ENCODE peak calls at places on chromosomes 5 and 9, in ten cellular contexts. Q is body of pancreas; I is GM23338; O is CD8-positive, alpha-beta T cell; U is psoas muscle; N is colonic mucosa; G is MM.1S; Z is lung; B is stomach; W is SK-N-SH. E is an unnamed sample.

GRCh38 chr5:179139111-179139935 is 79.2 kb downstream of the ZNF354C start:
- DNase-seq in Q (no peak), I (no peak), O (no peak), U (no peak), N (no peak), G (no peak), Z (no peak), B (no peak), W (no peak), E (no peak)

GRCh38 chr5:149358294-149358651 is 427 bp downstream of the PCYOX1L start:
- DNase-seq in Q (peak), I (peak), O (no peak), U (peak), N (peak), G (peak), Z (peak), B (peak), W (peak), E (no peak)

GRCh38 chr9:35726876-35727438 is 5.0 kb downstream of the TLN1 start:
- DNase-seq in Q (no peak), I (peak), O (no peak), U (no peak), N (no peak), G (no peak), Z (no peak), B (no peak), W (no peak), E (no peak)

GRCh38 chr9:121937248-121937647 is 155.9 kb downstream of the TTLL11 start:
- DNase-seq in Q (no peak), I (no peak), O (no peak), U (no peak), N (no peak), G (no peak), Z (no peak), B (no peak), W (no peak), E (no peak)

GRCh38 chr5:56971275-56971674 is 19.4 kb upstream of the MIER3 start:
- DNase-seq in Q (no peak), I (no peak), O (no peak), U (no peak), N (no peak), G (no peak), Z (no peak), B (no peak), W (no peak), E (no peak)

GRCh38 chr5:169152453-169152852 is 148.5 kb downstream of the SLIT3 start:
- DNase-seq in Q (no peak), I (no peak), O (no peak), U (no peak), N (no peak), G (no peak), Z (no peak), B (no peak), W (no peak), E (no peak)

GRCh38 chr9:124345751-124346281 is 69.4 kb downstream of the PSMB7 start:
- DNase-seq in Q (no peak), I (no peak), O (no peak), U (peak), N (no peak), G (no peak), Z (no peak), B (no peak), W (no peak), E (no peak)

GRCh38 chr5:52920929-52921328 is 68.2 kb upstream of the ITGA2 start:
- DNase-seq in Q (no peak), I (no peak), O (no peak), U (no peak), N (no peak), G (no peak), Z (no peak), B (no peak), W (no peak), E (no peak)

GRCh38 chr9:89923961-89924504 is 319.2 kb downstream of the GADD45G start:
- DNase-seq in Q (peak), I (peak), O (no peak), U (no peak), N (no peak), G (no peak), Z (no peak), B (peak), W (no peak), E (no peak)

GRCh38 chr5:76787237-76787636 is 31.6 kb upstream of the F2RL1 start:
- DNase-seq in Q (peak), I (no peak), O (no peak), U (peak), N (peak), G (no peak), Z (no peak), B (peak), W (no peak), E (no peak)

GRCh38 chr5:76785493-76785892 is 33.3 kb upstream of the F2RL1 start:
- DNase-seq in Q (peak), I (no peak), O (no peak), U (no peak), N (peak), G (no peak), Z (no peak), B (no peak), W (no peak), E (no peak)

GRCh38 chr5:76788362-76788761 is 30.5 kb upstream of the F2RL1 start:
- DNase-seq in Q (peak), I (no peak), O (no peak), U (no peak), N (peak), G (no peak), Z (no peak), B (peak), W (no peak), E (no peak)

GRCh38 chr5:76781775-76782174 is 37.1 kb upstream of the F2RL1 start:
- DNase-seq in Q (no peak), I (no peak), O (no peak), U (no peak), N (no peak), G (no peak), Z (no peak), B (no peak), W (no peak), E (no peak)

DNA sequence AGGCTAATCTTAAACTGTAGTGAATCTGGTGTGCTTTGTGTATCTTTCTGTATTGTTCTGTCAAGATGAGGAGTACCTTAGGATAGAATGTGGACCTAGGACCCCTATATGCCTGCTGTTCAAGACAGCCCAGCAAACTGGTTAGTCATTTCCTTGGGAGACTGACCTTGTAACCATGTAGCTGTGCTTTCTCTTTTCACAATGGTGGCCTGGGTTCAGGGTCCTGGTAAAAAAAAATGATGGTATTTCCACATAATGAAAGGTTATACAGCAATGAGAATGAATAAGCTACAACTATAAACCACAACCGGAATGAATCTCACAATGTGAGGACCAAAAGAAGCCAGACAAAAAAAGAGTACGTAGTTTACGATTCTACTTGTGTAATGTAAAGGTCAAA is 36.4 kb upstream of the F2RL1 start:
- DNase-seq in Q (no peak), I (no peak), O (no peak), U (no peak), N (no peak), G (no peak), Z (no peak), B (no peak), W (no peak), E (no peak)
- H3K27ac ChIP-seq in Q (no peak), I (no peak), O (no peak), U (no peak), N (no peak), G (no peak), Z (no peak), B (no peak), W (no peak), E (no peak)

GRCh38 chr5:98504488-98504887 is 269.0 kb upstream of the RGMB start:
- DNase-seq in Q (peak), I (no peak), O (no peak), U (no peak), N (peak), G (no peak), Z (no peak), B (peak), W (no peak), E (no peak)

GRCh38 chr5:98498028-98498427 is 275.4 kb upstream of the RGMB start:
- DNase-seq in Q (no peak), I (peak), O (no peak), U (no peak), N (no peak), G (no peak), Z (no peak), B (no peak), W (no peak), E (no peak)

GRCh38 chr5:98499892-98500291 is 273.6 kb upstream of the RGMB start:
- DNase-seq in Q (no peak), I (no peak), O (no peak), U (no peak), N (no peak), G (no peak), Z (no peak), B (no peak), W (no peak), E (no peak)

GRCh38 chr5:98500811-98501210 is 272.7 kb upstream of the RGMB start:
- DNase-seq in Q (no peak), I (no peak), O (no peak), U (no peak), N (no peak), G (no peak), Z (no peak), B (no peak), W (no peak), E (no peak)

GRCh38 chr5:98503582-98503981 is 269.9 kb upstream of the RGMB start:
- DNase-seq in Q (peak), I (peak), O (no peak), U (no peak), N (no peak), G (no peak), Z (no peak), B (no peak), W (no peak), E (no peak)
- H3K4me3 ChIP-seq in Q (no peak), I (no peak), O (no peak), U (no peak), N (no peak), G (no peak), Z (no peak), B (no peak), W (no peak), E (no peak)

GRCh38 chr5:103441523-103441922 is 121.1 kb downstream of the NUDT12 start:
- DNase-seq in Q (no peak), I (peak), O (no peak), U (no peak), N (no peak), G (peak), Z (no peak), B (no peak), W (no peak), E (no peak)
- TF ChIP-seq CTCF in Q (peak), I (peak), O (no peak), U (no peak), N (no peak), G (peak), Z (no peak), B (no peak), W (peak), E (no peak)

DNA sequence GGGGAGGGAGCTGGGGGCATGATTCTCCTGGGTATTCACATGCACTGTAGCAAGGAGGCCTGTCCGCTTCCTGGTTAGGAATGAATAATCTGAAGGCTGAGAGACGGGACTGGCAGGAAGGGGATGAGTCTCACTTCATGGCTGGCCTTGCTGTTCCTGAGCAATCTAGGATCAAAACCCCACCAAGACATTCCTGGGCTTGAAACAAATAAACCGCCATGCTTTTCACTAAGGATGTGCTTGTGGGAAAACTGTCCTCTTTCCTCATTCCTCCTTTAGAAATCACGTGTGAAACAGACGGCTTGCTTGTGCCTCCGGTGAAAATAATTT is 132.8 kb downstream of the MACROH2A1 start:
- DNase-seq in Q (no peak), I (no peak), O (no peak), U (no peak), N (no peak), G (no peak), Z (no peak), B (no peak), W (no peak), E (no peak)
- H3K27ac ChIP-seq in Q (no peak), I (no peak), O (no peak), U (no peak), N (no peak), G (no peak), Z (no peak), B (peak), W (no peak), E (no peak)

DNA sequence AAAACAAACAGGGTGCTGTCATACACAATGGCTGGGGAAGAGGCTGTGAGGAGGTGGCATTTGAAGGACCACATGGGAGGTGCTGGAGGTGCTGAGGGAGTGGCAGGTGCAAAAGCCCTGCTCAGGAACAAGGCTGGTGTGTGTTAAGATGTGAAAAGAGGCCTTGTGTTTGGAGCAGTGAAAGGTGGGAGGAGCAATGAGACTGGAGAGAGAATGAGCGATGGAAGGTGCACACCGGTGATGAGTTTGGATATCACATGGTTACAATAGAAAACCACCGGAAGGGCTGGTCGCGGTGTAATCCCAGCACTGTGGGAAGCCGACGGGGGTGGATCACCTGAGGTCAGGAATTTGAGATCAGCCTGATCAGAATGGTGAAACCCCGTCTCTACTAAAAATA is 9.2 kb upstream of the FIBCD1 start:
- DNase-seq in Q (no peak), I (no peak), O (no peak), U (no peak), N (no peak), G (no peak), Z (no peak), B (no peak), W (no peak), E (no peak)
- H3K4me3 ChIP-seq in Q (no peak), I (no peak), O (no peak), U (no peak), N (no peak), G (no peak), Z (no peak), B (no peak), W (no peak), E (no peak)

DNA sequence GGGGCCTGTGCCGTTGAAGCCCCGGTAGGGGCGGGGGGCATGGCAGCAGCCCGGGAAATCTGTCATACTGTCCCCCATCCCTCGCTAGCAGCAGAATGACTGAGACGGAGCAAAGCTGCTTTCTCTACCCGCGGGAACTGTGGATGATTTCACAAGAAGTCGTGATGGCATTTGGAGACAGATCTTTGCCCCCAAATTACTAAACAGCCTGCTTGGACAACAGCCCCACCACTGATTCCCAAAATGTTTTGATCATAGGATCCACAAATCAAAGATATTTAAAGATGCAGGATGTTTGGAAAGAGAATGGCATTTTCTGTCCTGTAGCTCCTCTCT is 216.6 kb downstream of the PDZD2 start:
- DNase-seq in Q (no peak), I (no peak), O (no peak), U (no peak), N (no peak), G (no peak), Z (no peak), B (no peak), W (no peak), E (no peak)
- TF ChIP-seq CTCF in Q (no peak), I (no peak), O (no peak), U (no peak), N (no peak), G (no peak), Z (no peak), B (no peak), W (no peak), E (no peak)

GRCh38 chr9:92986175-92987110 is 39.1 kb downstream of the FGD3 start:
- DNase-seq in Q (peak), I (peak), O (no peak), U (no peak), N (no peak), G (peak), Z (no peak), B (no peak), W (no peak), E (no peak)
- H3K27ac ChIP-seq in Q (no peak), I (no peak), O (peak), U (no peak), N (no peak), G (no peak), Z (no peak), B (no peak), W (no peak), E (no peak)

DNA sequence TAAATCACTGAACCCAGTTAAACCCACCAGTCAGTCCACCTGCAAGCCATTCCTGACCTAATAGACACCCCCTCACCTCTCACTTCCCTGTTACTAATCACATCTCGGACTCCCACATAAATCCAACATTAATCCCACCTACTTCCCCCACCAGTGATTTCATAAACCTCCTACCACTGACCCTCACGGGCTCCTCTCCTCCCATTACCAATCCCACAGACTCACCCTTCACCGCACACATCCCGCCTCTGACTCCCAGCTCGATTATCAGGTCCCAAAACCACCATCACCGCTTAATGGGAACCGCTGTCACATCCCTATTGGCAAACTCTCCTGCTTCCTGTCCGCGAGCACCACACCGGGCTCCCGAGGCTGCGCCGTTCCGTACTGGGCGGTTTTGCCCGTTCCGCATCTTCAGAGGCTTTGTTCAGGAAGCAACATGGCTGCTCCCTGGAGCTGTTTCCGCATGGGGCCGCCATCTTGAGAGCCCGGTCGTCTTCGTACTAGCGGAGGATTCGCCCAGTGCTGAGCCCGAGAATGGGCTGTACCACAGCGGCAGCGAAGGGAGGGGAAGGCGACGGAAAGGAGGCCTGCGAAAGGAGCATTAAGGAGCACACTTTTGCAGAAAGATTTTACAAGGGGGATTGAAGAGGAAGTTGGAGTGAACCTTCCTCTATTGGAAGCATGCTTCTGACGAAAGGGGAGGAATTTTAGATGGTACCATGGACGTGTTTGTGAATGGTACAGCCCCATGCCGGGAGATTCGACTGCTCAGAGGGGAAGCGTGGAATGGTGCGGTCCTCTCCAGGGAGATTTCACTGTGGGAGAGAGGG is at the start of gene ZNF300:
- DNase-seq in Q (peak), I (peak), O (peak), U (peak), N (peak), G (no peak), Z (peak), B (peak), W (peak), E (peak)
- H3K4me3 ChIP-seq in Q (peak), I (peak), O (peak), U (peak), N (peak), G (no peak), Z (peak), B (peak), W (peak), E (peak)

DNA sequence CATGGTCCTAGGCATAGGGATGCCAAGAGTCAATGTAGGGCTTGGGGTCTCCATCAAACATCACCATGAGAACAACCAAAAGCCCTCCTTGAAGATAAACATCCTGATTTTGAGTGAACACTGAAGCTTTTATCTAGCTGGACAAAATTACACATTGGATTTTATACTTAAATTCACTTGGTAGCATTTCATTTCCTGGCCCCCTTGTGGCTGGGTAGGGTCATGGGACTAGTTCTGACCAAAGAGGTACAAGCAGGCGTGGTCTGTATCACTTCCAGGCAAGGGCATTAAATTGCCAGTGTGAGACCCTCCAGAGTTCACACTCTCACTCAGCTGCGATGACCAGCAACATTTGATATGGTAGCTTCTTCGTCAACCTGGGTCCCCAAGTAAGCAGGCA is 320.3 kb downstream of the ACTL7B start:
- DNase-seq in Q (no peak), I (peak), O (no peak), U (no peak), N (peak), G (peak), Z (no peak), B (no peak), W (peak), E (no peak)
- TF ChIP-seq CTCF in Q (no peak), I (peak), O (no peak), U (peak), N (peak), G (peak), Z (peak), B (no peak), W (peak), E (peak)